ENCODE peak calls at places on chromosomes 12 and 14, in ten cellular contexts. One of them, this sample, is unnamed. For H3K4me1, the result is how much of the 10 kb centered on the place peaks cover.

GRCh38 chr12:124646385-124647230 is 79.2 kb upstream of the NCOR2 start:
- DNase-seq in suprapubic skin: no peak
- DNase-seq in Peyer's patch: no peak
- DNase-seq in gastrocnemius medialis: no peak
- DNase-seq in uterus: no peak
- DNase-seq in GM12878: peak
- DNase-seq in transverse colon: no peak
- DNase-seq in tibial nerve: no peak
- DNase-seq in HCT116: no peak
- DNase-seq in stomach: no peak
- DNase-seq in this sample: no peak

GRCh38 chr12:2288875-2289274 is 236.1 kb downstream of the CACNA1C start:
- DNase-seq in suprapubic skin: no peak
- DNase-seq in Peyer's patch: no peak
- DNase-seq in gastrocnemius medialis: no peak
- DNase-seq in uterus: no peak
- DNase-seq in GM12878: no peak
- DNase-seq in transverse colon: no peak
- DNase-seq in tibial nerve: no peak
- DNase-seq in HCT116: no peak
- DNase-seq in stomach: no peak
- DNase-seq in this sample: no peak

GRCh38 chr12:48349471-48349870 is 1.2 kb downstream of the ZNF641 start:
- DNase-seq in suprapubic skin: no peak
- DNase-seq in Peyer's patch: no peak
- DNase-seq in gastrocnemius medialis: no peak
- DNase-seq in uterus: peak
- DNase-seq in GM12878: no peak
- DNase-seq in transverse colon: no peak
- DNase-seq in tibial nerve: peak
- DNase-seq in HCT116: no peak
- DNase-seq in stomach: no peak
- DNase-seq in this sample: peak

GRCh38 chr12:81998761-81999378 is 239.7 kb upstream of the PPFIA2 start:
- DNase-seq in suprapubic skin: no peak
- DNase-seq in Peyer's patch: no peak
- DNase-seq in gastrocnemius medialis: no peak
- DNase-seq in uterus: no peak
- DNase-seq in GM12878: no peak
- DNase-seq in transverse colon: no peak
- DNase-seq in tibial nerve: no peak
- DNase-seq in HCT116: no peak
- DNase-seq in stomach: no peak
- DNase-seq in this sample: no peak

GRCh38 chr12:68487721-68488309 is 122.9 kb upstream of the RAP1B start:
- DNase-seq in suprapubic skin: no peak
- DNase-seq in Peyer's patch: no peak
- DNase-seq in gastrocnemius medialis: no peak
- DNase-seq in uterus: no peak
- DNase-seq in GM12878: no peak
- DNase-seq in transverse colon: no peak
- DNase-seq in tibial nerve: no peak
- DNase-seq in HCT116: no peak
- DNase-seq in stomach: no peak
- DNase-seq in this sample: no peak

GRCh38 chr12:38124247-38125012 is 192.1 kb upstream of the ALG10B start:
- DNase-seq in suprapubic skin: no peak
- DNase-seq in Peyer's patch: no peak
- DNase-seq in gastrocnemius medialis: no peak
- DNase-seq in uterus: no peak
- DNase-seq in GM12878: no peak
- DNase-seq in transverse colon: peak
- DNase-seq in tibial nerve: no peak
- DNase-seq in HCT116: no peak
- DNase-seq in stomach: peak
- DNase-seq in this sample: no peak

GRCh38 chr12:49693931-49694439 is 13.2 kb downstream of the FMNL3 start:
- DNase-seq in suprapubic skin: no peak
- DNase-seq in Peyer's patch: no peak
- DNase-seq in gastrocnemius medialis: no peak
- DNase-seq in uterus: no peak
- DNase-seq in GM12878: no peak
- DNase-seq in transverse colon: no peak
- DNase-seq in tibial nerve: no peak
- DNase-seq in HCT116: no peak
- DNase-seq in stomach: no peak
- DNase-seq in this sample: no peak

GRCh38 chr12:5479761-5480160 is 47.9 kb downstream of the NTF3 start:
- DNase-seq in suprapubic skin: no peak
- DNase-seq in Peyer's patch: no peak
- DNase-seq in gastrocnemius medialis: no peak
- DNase-seq in uterus: no peak
- DNase-seq in GM12878: no peak
- DNase-seq in transverse colon: no peak
- DNase-seq in tibial nerve: no peak
- DNase-seq in HCT116: no peak
- DNase-seq in stomach: no peak
- DNase-seq in this sample: no peak

GRCh38 chr14:68756734-68757133 is 36.1 kb downstream of the ZFP36L1 start:
- DNase-seq in suprapubic skin: no peak
- DNase-seq in Peyer's patch: no peak
- DNase-seq in gastrocnemius medialis: no peak
- DNase-seq in uterus: no peak
- DNase-seq in GM12878: no peak
- DNase-seq in transverse colon: no peak
- DNase-seq in tibial nerve: no peak
- DNase-seq in HCT116: no peak
- DNase-seq in stomach: no peak
- DNase-seq in this sample: no peak

GRCh38 chr12:45122776-45123380 is 72.0 kb upstream of the DBX2 start:
- DNase-seq in suprapubic skin: no peak
- DNase-seq in Peyer's patch: no peak
- DNase-seq in gastrocnemius medialis: no peak
- DNase-seq in uterus: no peak
- DNase-seq in GM12878: no peak
- DNase-seq in transverse colon: no peak
- DNase-seq in tibial nerve: no peak
- DNase-seq in HCT116: peak
- DNase-seq in stomach: no peak
- DNase-seq in this sample: no peak

GRCh38 chr14:50784683-50785505 is 46.1 kb downstream of the NIN start:
- DNase-seq in suprapubic skin: no peak
- DNase-seq in Peyer's patch: no peak
- DNase-seq in gastrocnemius medialis: no peak
- DNase-seq in uterus: no peak
- DNase-seq in GM12878: no peak
- DNase-seq in transverse colon: no peak
- DNase-seq in tibial nerve: no peak
- DNase-seq in HCT116: no peak
- DNase-seq in stomach: no peak
- DNase-seq in this sample: peak

GRCh38 chr12:857611-858010 is 91.9 kb downstream of the RAD52 start:
- DNase-seq in suprapubic skin: peak
- DNase-seq in Peyer's patch: no peak
- DNase-seq in gastrocnemius medialis: peak
- DNase-seq in uterus: peak
- DNase-seq in GM12878: no peak
- DNase-seq in transverse colon: no peak
- DNase-seq in tibial nerve: peak
- DNase-seq in HCT116: no peak
- DNase-seq in stomach: no peak
- DNase-seq in this sample: no peak

GRCh38 chr12:62882696-62883095 is 52.3 kb downstream of the PPM1H start:
- DNase-seq in suprapubic skin: no peak
- DNase-seq in Peyer's patch: no peak
- DNase-seq in gastrocnemius medialis: no peak
- DNase-seq in uterus: no peak
- DNase-seq in GM12878: no peak
- DNase-seq in transverse colon: no peak
- DNase-seq in tibial nerve: no peak
- DNase-seq in HCT116: no peak
- DNase-seq in stomach: no peak
- DNase-seq in this sample: no peak

GRCh38 chr12:62878211-62878610 is 56.7 kb downstream of the PPM1H start:
- DNase-seq in suprapubic skin: no peak
- DNase-seq in Peyer's patch: no peak
- DNase-seq in gastrocnemius medialis: no peak
- DNase-seq in uterus: no peak
- DNase-seq in GM12878: no peak
- DNase-seq in transverse colon: no peak
- DNase-seq in tibial nerve: no peak
- DNase-seq in HCT116: no peak
- DNase-seq in stomach: no peak
- DNase-seq in this sample: no peak

GRCh38 chr12:62876938-62877548 is 57.9 kb downstream of the PPM1H start:
- DNase-seq in suprapubic skin: no peak
- DNase-seq in Peyer's patch: no peak
- DNase-seq in gastrocnemius medialis: no peak
- DNase-seq in uterus: no peak
- DNase-seq in GM12878: no peak
- DNase-seq in transverse colon: no peak
- DNase-seq in tibial nerve: no peak
- DNase-seq in HCT116: no peak
- DNase-seq in stomach: no peak
- DNase-seq in this sample: no peak

GRCh38 chr12:62882140-62882539 is 52.8 kb downstream of the PPM1H start:
- DNase-seq in suprapubic skin: no peak
- DNase-seq in Peyer's patch: no peak
- DNase-seq in gastrocnemius medialis: no peak
- DNase-seq in uterus: no peak
- DNase-seq in GM12878: no peak
- DNase-seq in transverse colon: no peak
- DNase-seq in tibial nerve: no peak
- DNase-seq in HCT116: no peak
- DNase-seq in stomach: no peak
- DNase-seq in this sample: no peak

GRCh38 chr12:62879691-62880090 is 55.3 kb downstream of the PPM1H start:
- DNase-seq in suprapubic skin: no peak
- DNase-seq in Peyer's patch: no peak
- DNase-seq in gastrocnemius medialis: no peak
- DNase-seq in uterus: no peak
- DNase-seq in GM12878: no peak
- DNase-seq in transverse colon: no peak
- DNase-seq in tibial nerve: no peak
- DNase-seq in HCT116: no peak
- DNase-seq in stomach: no peak
- DNase-seq in this sample: no peak
- H3K4me1 ChIP-seq in suprapubic skin: under half
- H3K4me1 ChIP-seq in Peyer's patch: under half
- H3K4me1 ChIP-seq in gastrocnemius medialis: under half
- H3K4me1 ChIP-seq in uterus: under half
- H3K4me1 ChIP-seq in GM12878: under half
- H3K4me1 ChIP-seq in transverse colon: under half
- H3K4me1 ChIP-seq in tibial nerve: under half
- H3K4me1 ChIP-seq in HCT116: under half
- H3K4me1 ChIP-seq in stomach: under half
- H3K4me1 ChIP-seq in this sample: under half

DNA sequence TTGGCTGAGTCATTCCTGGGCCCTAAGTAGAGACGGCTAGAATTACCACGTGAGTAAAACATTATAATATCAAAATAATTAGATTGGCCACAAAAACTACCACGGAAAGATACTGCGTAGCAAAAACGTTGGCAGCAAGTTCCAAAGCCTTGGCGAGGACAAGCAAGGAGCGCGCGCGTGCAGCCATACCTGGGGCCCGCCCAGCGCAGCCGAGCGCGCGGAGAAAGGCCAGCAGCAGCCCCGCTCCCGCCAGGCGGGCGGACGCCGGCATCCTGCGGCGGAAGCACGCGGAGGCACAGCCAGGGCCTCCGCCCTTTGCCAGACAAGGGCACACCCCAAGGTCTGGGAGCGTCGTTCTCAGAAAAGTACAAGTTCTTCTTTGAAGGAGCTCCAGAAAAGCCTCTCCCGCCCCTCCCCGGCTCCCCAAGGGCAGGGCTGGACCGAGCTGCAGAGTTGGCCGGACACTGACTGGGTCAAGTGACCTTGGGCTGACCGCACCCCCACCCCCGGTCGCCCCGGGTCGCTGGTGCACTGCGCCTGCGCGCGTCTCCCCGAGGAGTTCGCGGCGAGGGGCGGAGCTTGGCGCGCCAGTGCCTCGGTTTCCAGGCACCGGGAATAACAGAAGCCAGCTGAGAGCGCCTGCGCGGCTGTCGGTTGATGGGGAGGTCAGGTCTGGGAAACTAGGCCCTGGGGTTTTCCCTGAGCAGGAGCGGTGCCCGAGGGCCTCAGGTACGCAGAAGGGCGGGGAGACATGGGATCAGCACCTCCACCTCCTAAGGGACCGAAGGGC is at the start of gene ZC2HC1C:
- DNase-seq in suprapubic skin: peak
- DNase-seq in Peyer's patch: peak
- DNase-seq in gastrocnemius medialis: peak
- DNase-seq in uterus: peak
- DNase-seq in GM12878: no peak
- DNase-seq in transverse colon: peak
- DNase-seq in tibial nerve: peak
- DNase-seq in HCT116: peak
- DNase-seq in stomach: peak
- DNase-seq in this sample: peak
- TF ChIP-seq POLR2A in suprapubic skin: peak
- TF ChIP-seq POLR2A in Peyer's patch: peak
- TF ChIP-seq POLR2A in gastrocnemius medialis: peak
- TF ChIP-seq POLR2A in uterus: peak
- TF ChIP-seq POLR2A in GM12878: peak
- TF ChIP-seq POLR2A in transverse colon: peak
- TF ChIP-seq POLR2A in tibial nerve: peak
- TF ChIP-seq POLR2A in HCT116: peak
- TF ChIP-seq POLR2A in stomach: no peak
- TF ChIP-seq POLR2A in this sample: no peak

DNA sequence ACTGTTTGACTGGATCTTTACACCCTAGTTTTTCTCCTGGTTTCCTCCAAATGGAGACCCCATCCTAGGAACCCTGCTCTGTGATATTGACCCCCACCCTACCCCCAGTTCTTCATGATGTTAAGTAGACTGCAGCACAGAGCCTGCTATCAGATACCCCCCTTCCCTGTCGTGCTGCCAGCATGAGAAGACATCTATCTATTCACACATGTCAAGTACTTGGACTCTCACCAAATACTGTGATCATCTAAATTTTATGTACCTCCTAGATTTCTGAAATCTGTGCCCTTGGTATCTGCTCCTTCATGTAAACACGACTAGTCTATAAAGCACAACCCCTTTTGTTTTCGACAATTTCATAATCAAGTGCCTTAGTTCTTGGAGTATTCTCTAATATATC is 38.9 kb downstream of the FERMT2 start:
- DNase-seq in suprapubic skin: no peak
- DNase-seq in Peyer's patch: no peak
- DNase-seq in gastrocnemius medialis: no peak
- DNase-seq in uterus: no peak
- DNase-seq in GM12878: no peak
- DNase-seq in transverse colon: no peak
- DNase-seq in tibial nerve: no peak
- DNase-seq in HCT116: no peak
- DNase-seq in stomach: no peak
- DNase-seq in this sample: no peak
- H3K27ac ChIP-seq in suprapubic skin: no peak
- H3K27ac ChIP-seq in Peyer's patch: no peak
- H3K27ac ChIP-seq in gastrocnemius medialis: no peak
- H3K27ac ChIP-seq in uterus: no peak
- H3K27ac ChIP-seq in GM12878: no peak
- H3K27ac ChIP-seq in transverse colon: peak
- H3K27ac ChIP-seq in tibial nerve: peak
- H3K27ac ChIP-seq in HCT116: no peak
- H3K27ac ChIP-seq in stomach: no peak
- H3K27ac ChIP-seq in this sample: no peak

GRCh38 chr14:90272523-90272922 is 16.2 kb downstream of the PSMC1 start:
- DNase-seq in suprapubic skin: no peak
- DNase-seq in Peyer's patch: no peak
- DNase-seq in gastrocnemius medialis: no peak
- DNase-seq in uterus: no peak
- DNase-seq in GM12878: no peak
- DNase-seq in transverse colon: no peak
- DNase-seq in tibial nerve: no peak
- DNase-seq in HCT116: no peak
- DNase-seq in stomach: no peak
- DNase-seq in this sample: no peak
- H3K4me1 ChIP-seq in suprapubic skin: under half
- H3K4me1 ChIP-seq in Peyer's patch: under half
- H3K4me1 ChIP-seq in gastrocnemius medialis: under half
- H3K4me1 ChIP-seq in uterus: under half
- H3K4me1 ChIP-seq in GM12878: under half
- H3K4me1 ChIP-seq in transverse colon: under half
- H3K4me1 ChIP-seq in tibial nerve: under half
- H3K4me1 ChIP-seq in HCT116: under half
- H3K4me1 ChIP-seq in stomach: under half
- H3K4me1 ChIP-seq in this sample: under half

This sample was measured in heart left ventricle.